ENCODE peak calls at places on chromosomes 11 and 22, in seven cellular contexts. One of them, this sample, is unnamed.

GRCh38 chr11:13320688-13321087 is 43.1 kb downstream of the BMAL1 start:
- DNase-seq in cardiac fibroblast: no peak
- DNase-seq in heart left ventricle: no peak
- DNase-seq in AG10803: no peak
- DNase-seq in tibial nerve: no peak
- DNase-seq in astrocyte of the spinal cord: no peak
- DNase-seq in gastrocnemius medialis: no peak
- DNase-seq in this sample: no peak

GRCh38 chr22:36344106-36344827 is 43.5 kb downstream of the MYH9 start:
- DNase-seq in cardiac fibroblast: no peak
- DNase-seq in tibial nerve: no peak
- DNase-seq in AG10803: no peak
- DNase-seq in astrocyte of the spinal cord: no peak
- DNase-seq in gastrocnemius medialis: no peak
- DNase-seq in heart left ventricle: no peak
- DNase-seq in this sample: no peak

GRCh38 chr22:30881361-30882180 is 87.0 kb downstream of the MORC2 start:
- DNase-seq in gastrocnemius medialis: no peak
- DNase-seq in heart left ventricle: peak; percentile 56
- DNase-seq in cardiac fibroblast: peak; percentile 38
- DNase-seq in AG10803: no peak
- DNase-seq in tibial nerve: no peak
- DNase-seq in astrocyte of the spinal cord: no peak
- DNase-seq in this sample: no peak

GRCh38 chr11:87719311-87720073 is 455.8 kb downstream of the RAB38 start:
- DNase-seq in gastrocnemius medialis: no peak
- DNase-seq in astrocyte of the spinal cord: peak; percentile 9
- DNase-seq in AG10803: peak; percentile 4
- DNase-seq in heart left ventricle: no peak
- DNase-seq in tibial nerve: no peak
- DNase-seq in cardiac fibroblast: no peak
- DNase-seq in this sample: no peak

GRCh38 chr11:95487391-95487790 is 256.4 kb upstream of the SESN3 start:
- DNase-seq in astrocyte of the spinal cord: no peak
- DNase-seq in cardiac fibroblast: no peak
- DNase-seq in heart left ventricle: no peak
- DNase-seq in AG10803: peak; percentile 32
- DNase-seq in gastrocnemius medialis: no peak
- DNase-seq in tibial nerve: no peak
- DNase-seq in this sample: no peak

GRCh38 chr11:132576706-132577105 is 955.6 kb downstream of the OPCML start:
- DNase-seq in cardiac fibroblast: peak; percentile 91
- DNase-seq in heart left ventricle: no peak
- DNase-seq in gastrocnemius medialis: no peak
- DNase-seq in tibial nerve: no peak
- DNase-seq in AG10803: peak; percentile 94
- DNase-seq in astrocyte of the spinal cord: peak; percentile 90
- DNase-seq in this sample: peak; percentile 65

GRCh38 chr11:16154715-16155396 is 201.5 kb downstream of the SOX6 start:
- DNase-seq in heart left ventricle: no peak
- DNase-seq in cardiac fibroblast: no peak
- DNase-seq in tibial nerve: no peak
- DNase-seq in AG10803: no peak
- DNase-seq in astrocyte of the spinal cord: peak; percentile 32
- DNase-seq in gastrocnemius medialis: no peak
- DNase-seq in this sample: no peak

GRCh38 chr22:46749682-46750529 is 11.9 kb upstream of the CERK start:
- DNase-seq in gastrocnemius medialis: no peak
- DNase-seq in cardiac fibroblast: no peak
- DNase-seq in AG10803: no peak
- DNase-seq in astrocyte of the spinal cord: no peak
- DNase-seq in heart left ventricle: no peak
- DNase-seq in tibial nerve: no peak
- DNase-seq in this sample: no peak

GRCh38 chr11:34468209-34468841 is 29.6 kb downstream of the CAT start:
- DNase-seq in AG10803: peak; percentile 12
- DNase-seq in heart left ventricle: no peak
- DNase-seq in cardiac fibroblast: peak; percentile 31
- DNase-seq in tibial nerve: no peak
- DNase-seq in gastrocnemius medialis: no peak
- DNase-seq in astrocyte of the spinal cord: peak; percentile 34
- DNase-seq in this sample: no peak

GRCh38 chr11:75339685-75340409 is 11.6 kb downstream of the ARRB1 start:
- DNase-seq in gastrocnemius medialis: no peak
- DNase-seq in AG10803: no peak
- DNase-seq in heart left ventricle: peak; percentile 54
- DNase-seq in cardiac fibroblast: peak; percentile 33
- DNase-seq in astrocyte of the spinal cord: no peak
- DNase-seq in tibial nerve: no peak
- DNase-seq in this sample: no peak

GRCh38 chr11:102849319-102849718 is 5.9 kb upstream of the MMP3 start:
- DNase-seq in tibial nerve: no peak
- DNase-seq in heart left ventricle: no peak
- DNase-seq in astrocyte of the spinal cord: peak; percentile 33
- DNase-seq in cardiac fibroblast: no peak
- DNase-seq in gastrocnemius medialis: no peak
- DNase-seq in AG10803: peak; percentile 87
- DNase-seq in this sample: no peak

GRCh38 chr22:47620391-47620790 is 857.9 kb downstream of the TBC1D22A start:
- DNase-seq in heart left ventricle: no peak
- DNase-seq in AG10803: no peak
- DNase-seq in cardiac fibroblast: no peak
- DNase-seq in astrocyte of the spinal cord: no peak
- DNase-seq in tibial nerve: no peak
- DNase-seq in gastrocnemius medialis: no peak
- DNase-seq in this sample: no peak

GRCh38 chr11:10305262-10305963 is 540 bp downstream of the ADM start:
- DNase-seq in gastrocnemius medialis: peak; percentile 45
- DNase-seq in heart left ventricle: no peak
- DNase-seq in cardiac fibroblast: peak; percentile 42
- DNase-seq in AG10803: peak; percentile 25
- DNase-seq in tibial nerve: no peak
- DNase-seq in astrocyte of the spinal cord: peak; percentile 32
- DNase-seq in this sample: no peak

GRCh38 chr11:61687420-61687819 is 7.2 kb downstream of the DAGLA start:
- DNase-seq in gastrocnemius medialis: no peak
- DNase-seq in heart left ventricle: no peak
- DNase-seq in AG10803: no peak
- DNase-seq in cardiac fibroblast: no peak
- DNase-seq in tibial nerve: no peak
- DNase-seq in astrocyte of the spinal cord: no peak
- DNase-seq in this sample: no peak

GRCh38 chr11:67167086-67167485 is 48.0 kb downstream of the KDM2A start:
- DNase-seq in tibial nerve: no peak
- DNase-seq in heart left ventricle: no peak
- DNase-seq in AG10803: peak; percentile 16
- DNase-seq in cardiac fibroblast: no peak
- DNase-seq in gastrocnemius medialis: no peak
- DNase-seq in astrocyte of the spinal cord: no peak
- DNase-seq in this sample: no peak

GRCh38 chr22:33126881-33127280 is 68.7 kb upstream of the SYN3 start:
- DNase-seq in astrocyte of the spinal cord: no peak
- DNase-seq in cardiac fibroblast: no peak
- DNase-seq in heart left ventricle: no peak
- DNase-seq in tibial nerve: no peak
- DNase-seq in AG10803: peak; percentile 8
- DNase-seq in gastrocnemius medialis: no peak
- DNase-seq in this sample: no peak

GRCh38 chr11:8671651-8672062 is 10.8 kb downstream of the TRIM66 start:
- DNase-seq in heart left ventricle: peak; percentile 47
- DNase-seq in AG10803: no peak
- DNase-seq in gastrocnemius medialis: no peak
- DNase-seq in astrocyte of the spinal cord: no peak
- DNase-seq in tibial nerve: peak; percentile 45
- DNase-seq in cardiac fibroblast: peak; percentile 85
- DNase-seq in this sample: peak; percentile 69

GRCh38 chr22:22237521-22237920 is 7.1 kb upstream of the VPREB1 start:
- DNase-seq in gastrocnemius medialis: no peak
- DNase-seq in AG10803: no peak
- DNase-seq in heart left ventricle: no peak
- DNase-seq in cardiac fibroblast: no peak
- DNase-seq in tibial nerve: no peak
- DNase-seq in astrocyte of the spinal cord: no peak
- DNase-seq in this sample: no peak

GRCh38 chr11:118899706-118900360 is 16.1 kb downstream of the CXCR5 start:
- DNase-seq in heart left ventricle: no peak
- DNase-seq in tibial nerve: no peak
- DNase-seq in AG10803: no peak
- DNase-seq in astrocyte of the spinal cord: no peak
- DNase-seq in cardiac fibroblast: no peak
- DNase-seq in gastrocnemius medialis: peak; percentile 9
- DNase-seq in this sample: no peak

GRCh38 chr11:7275133-7275532 is 23.4 kb downstream of the SYT9 start:
- DNase-seq in AG10803: no peak
- DNase-seq in gastrocnemius medialis: no peak
- DNase-seq in astrocyte of the spinal cord: no peak
- DNase-seq in heart left ventricle: no peak
- DNase-seq in tibial nerve: no peak
- DNase-seq in cardiac fibroblast: no peak
- DNase-seq in this sample: no peak

GRCh38 chr11:116499396-116500001 is 273.3 kb downstream of the BUD13 start:
- DNase-seq in AG10803: peak; percentile 45
- DNase-seq in gastrocnemius medialis: peak; percentile 39
- DNase-seq in cardiac fibroblast: peak; percentile 61
- DNase-seq in astrocyte of the spinal cord: peak; percentile 43
- DNase-seq in heart left ventricle: peak; percentile 58
- DNase-seq in tibial nerve: peak; percentile 83
- DNase-seq in this sample: no peak

GRCh38 chr11:102446606-102447005 is 6.0 kb downstream of the TMEM123 start:
- DNase-seq in cardiac fibroblast: peak; percentile 63
- DNase-seq in astrocyte of the spinal cord: peak; percentile 62
- DNase-seq in tibial nerve: no peak
- DNase-seq in AG10803: peak; percentile 83
- DNase-seq in heart left ventricle: no peak
- DNase-seq in gastrocnemius medialis: no peak
- DNase-seq in this sample: no peak

GRCh38 chr22:38519453-38520250 is 13.5 kb upstream of the DDX17 start:
- DNase-seq in AG10803: no peak
- DNase-seq in cardiac fibroblast: no peak
- DNase-seq in gastrocnemius medialis: no peak
- DNase-seq in heart left ventricle: no peak
- DNase-seq in astrocyte of the spinal cord: no peak
- DNase-seq in tibial nerve: no peak
- DNase-seq in this sample: no peak

GRCh38 chr11:14322510-14322909 is 36.5 kb downstream of the RRAS2 start:
- DNase-seq in AG10803: no peak
- DNase-seq in gastrocnemius medialis: no peak
- DNase-seq in astrocyte of the spinal cord: no peak
- DNase-seq in tibial nerve: no peak
- DNase-seq in cardiac fibroblast: no peak
- DNase-seq in heart left ventricle: no peak
- DNase-seq in this sample: no peak

GRCh38 chr11:65780770-65781151 is at the start of gene AP5B1:
- DNase-seq in tibial nerve: no peak
- DNase-seq in heart left ventricle: peak; percentile 63
- DNase-seq in astrocyte of the spinal cord: peak; percentile 36
- DNase-seq in gastrocnemius medialis: peak; percentile 54
- DNase-seq in cardiac fibroblast: peak; percentile 48
- DNase-seq in AG10803: peak; percentile 49
- DNase-seq in this sample: no peak
- H3K4me3 ChIP-seq in tibial nerve: peak within 1 kb of the TSS; percentile 91
- H3K4me3 ChIP-seq in heart left ventricle: peak within 1 kb of the TSS; percentile 70
- H3K4me3 ChIP-seq in astrocyte of the spinal cord: peak within 1 kb of the TSS; percentile 53
- H3K4me3 ChIP-seq in gastrocnemius medialis: peak within 1 kb of the TSS; percentile 69
- H3K4me3 ChIP-seq in cardiac fibroblast: peak within 1 kb of the TSS; percentile 87
- H3K4me3 ChIP-seq in AG10803: peak within 1 kb of the TSS; percentile 88
- H3K4me3 ChIP-seq in this sample: peak within 1 kb of the TSS; percentile 67

DNA sequence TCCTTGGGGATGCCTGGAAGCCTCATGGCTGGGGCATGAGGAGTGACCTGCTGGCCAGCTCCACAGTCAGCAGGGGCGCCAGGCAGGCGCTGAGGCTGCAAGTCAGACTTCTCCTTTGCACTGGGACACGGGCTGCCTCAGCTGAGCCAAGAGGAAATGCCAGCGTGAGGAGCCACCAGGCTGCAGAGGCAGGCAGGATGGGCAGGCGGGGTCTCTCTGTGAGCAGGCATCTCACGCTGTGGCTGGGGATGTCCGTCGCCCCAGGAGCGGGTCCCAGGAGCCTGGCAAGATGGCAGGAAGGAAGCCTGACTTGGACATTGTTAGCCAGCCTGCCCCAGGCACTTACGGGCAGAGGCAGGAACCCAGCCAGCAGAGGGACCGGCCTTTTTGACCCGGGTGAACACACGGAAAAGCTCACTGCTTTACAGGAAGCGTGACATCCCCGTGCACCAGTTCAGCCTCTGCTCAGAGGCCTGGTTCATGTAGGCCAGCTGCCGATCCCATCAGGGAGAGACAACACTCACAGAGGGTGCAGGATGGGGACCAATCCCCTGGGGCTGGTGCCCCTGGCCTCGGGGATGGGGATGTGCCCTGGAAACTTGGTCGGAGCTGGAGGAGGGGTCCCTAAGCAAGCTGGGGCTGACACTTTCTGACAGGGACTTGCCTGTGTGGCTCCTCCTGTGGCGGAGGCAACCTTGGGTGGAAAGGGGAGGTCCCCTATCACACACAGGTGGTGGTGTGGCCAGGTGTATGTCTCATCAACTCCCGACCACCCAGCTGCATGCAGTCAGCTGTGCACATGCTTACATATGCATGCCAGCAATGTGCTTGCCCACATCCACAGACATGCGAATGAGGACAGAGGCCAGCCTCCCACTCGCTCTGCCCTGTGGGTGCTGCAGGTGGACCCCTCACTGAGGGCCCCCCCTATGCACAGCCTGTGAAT is 10.0 kb downstream of the GNB1L start:
- DNase-seq in tibial nerve: no peak
- DNase-seq in AG10803: peak; percentile 81
- DNase-seq in gastrocnemius medialis: peak; percentile 59
- DNase-seq in cardiac fibroblast: peak; percentile 67
- DNase-seq in heart left ventricle: peak; percentile 52
- DNase-seq in astrocyte of the spinal cord: no peak
- DNase-seq in this sample: no peak
- TF ChIP-seq CTCF in tibial nerve: no peak
- TF ChIP-seq CTCF in AG10803: peak; percentile 36
- TF ChIP-seq CTCF in gastrocnemius medialis: no peak
- TF ChIP-seq CTCF in cardiac fibroblast: no peak
- TF ChIP-seq CTCF in heart left ventricle: peak; percentile 13
- TF ChIP-seq CTCF in astrocyte of the spinal cord: no peak
- TF ChIP-seq CTCF in this sample: peak; percentile 26

GRCh38 chr11:12223771-12224536 is 113.6 kb downstream of the MICAL2 start:
- DNase-seq in heart left ventricle: no peak
- DNase-seq in cardiac fibroblast: no peak
- DNase-seq in astrocyte of the spinal cord: no peak
- DNase-seq in AG10803: no peak
- DNase-seq in tibial nerve: no peak
- DNase-seq in gastrocnemius medialis: no peak
- DNase-seq in this sample: no peak
- H3K4me3 ChIP-seq in heart left ventricle: no peak overlapping the region
- H3K4me3 ChIP-seq in cardiac fibroblast: no peak overlapping the region
- H3K4me3 ChIP-seq in astrocyte of the spinal cord: no peak overlapping the region
- H3K4me3 ChIP-seq in AG10803: no peak overlapping the region
- H3K4me3 ChIP-seq in tibial nerve: no peak overlapping the region
- H3K4me3 ChIP-seq in gastrocnemius medialis: no peak overlapping the region
- H3K4me3 ChIP-seq in this sample: no peak overlapping the region

DNA sequence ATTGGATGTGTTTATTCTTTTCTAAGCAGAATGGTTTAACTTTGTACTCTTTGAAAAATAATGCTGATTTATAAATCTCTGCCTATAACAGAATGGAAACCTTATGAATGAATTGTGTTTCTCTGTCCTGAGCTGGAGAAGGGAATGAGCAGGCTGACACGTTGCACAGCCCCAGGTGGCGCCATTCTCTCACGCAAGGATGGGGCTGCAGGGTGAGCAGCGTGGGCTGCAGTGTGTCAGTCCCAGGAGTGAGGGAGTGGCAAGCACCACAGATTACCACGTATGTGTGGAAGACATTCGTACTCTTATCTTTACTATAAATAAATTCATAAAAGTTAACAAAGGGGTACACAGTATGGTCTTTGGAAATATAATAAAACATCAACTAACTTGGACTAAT is 33.4 kb downstream of the FDX1 start:
- DNase-seq in astrocyte of the spinal cord: peak; percentile 57
- DNase-seq in cardiac fibroblast: peak; percentile 75
- DNase-seq in heart left ventricle: peak; percentile 24
- DNase-seq in AG10803: peak; percentile 35
- DNase-seq in gastrocnemius medialis: peak; percentile 29
- DNase-seq in tibial nerve: peak; percentile 55
- DNase-seq in this sample: peak; percentile 18
- TF ChIP-seq CTCF in astrocyte of the spinal cord: peak; percentile 68
- TF ChIP-seq CTCF in cardiac fibroblast: peak; percentile 68
- TF ChIP-seq CTCF in heart left ventricle: peak; percentile 54
- TF ChIP-seq CTCF in AG10803: peak; percentile 59
- TF ChIP-seq CTCF in gastrocnemius medialis: no peak
- TF ChIP-seq CTCF in tibial nerve: no peak
- TF ChIP-seq CTCF in this sample: peak; percentile 72

This sample was measured in astrocyte of the cerebellum.